ENCODE peak calls at places on chromosome 3, in four cellular contexts. One of them, this sample, is unnamed.

GRCh38 chr3:33940149-33940548 is 141.7 kb downstream of the PDCD6IP start:
- DNase-seq in A549: no peak
- DNase-seq in SK-N-SH: no peak
- DNase-seq in HepG2: no peak
- DNase-seq in this sample: no peak

GRCh38 chr3:127547761-127548605 is 42.5 kb downstream of the TPRA1 start:
- DNase-seq in HepG2: peak
- DNase-seq in SK-N-SH: peak
- DNase-seq in A549: peak
- DNase-seq in this sample: peak

GRCh38 chr3:63538912-63539311 is 113.6 kb upstream of the SNTN start:
- DNase-seq in A549: no peak
- DNase-seq in HepG2: no peak
- DNase-seq in SK-N-SH: no peak
- DNase-seq in this sample: no peak

GRCh38 chr3:120435621-120436020 is 15.2 kb downstream of the FSTL1 start:
- DNase-seq in HepG2: no peak
- DNase-seq in SK-N-SH: no peak
- DNase-seq in A549: peak
- DNase-seq in this sample: no peak

GRCh38 chr3:126465928-126466564 is 9.6 kb downstream of the ZXDC start:
- DNase-seq in SK-N-SH: no peak
- DNase-seq in A549: no peak
- DNase-seq in HepG2: no peak
- DNase-seq in this sample: no peak

GRCh38 chr3:141753399-141753798 is 9.8 kb upstream of the GRK7 start:
- DNase-seq in HepG2: no peak
- DNase-seq in SK-N-SH: no peak
- DNase-seq in A549: no peak
- DNase-seq in this sample: no peak

GRCh38 chr3:16419640-16420039 is 93.9 kb downstream of the RFTN1 start:
- DNase-seq in SK-N-SH: no peak
- DNase-seq in A549: no peak
- DNase-seq in HepG2: no peak
- DNase-seq in this sample: peak

GRCh38 chr3:112582242-112582874 is 20.5 kb downstream of the SLC35A5 start:
- DNase-seq in A549: peak
- DNase-seq in SK-N-SH: peak
- DNase-seq in HepG2: peak
- DNase-seq in this sample: peak

GRCh38 chr3:157129782-157130137 is 30.2 kb downstream of the CCNL1 start:
- DNase-seq in SK-N-SH: no peak
- DNase-seq in A549: no peak
- DNase-seq in HepG2: no peak
- DNase-seq in this sample: peak

GRCh38 chr3:146227486-146227885 is 23.4 kb downstream of the PLSCR4 start:
- DNase-seq in SK-N-SH: no peak
- DNase-seq in HepG2: no peak
- DNase-seq in A549: no peak
- DNase-seq in this sample: no peak

GRCh38 chr3:43768594-43768993 is 77.9 kb downstream of the ABHD5 start:
- DNase-seq in A549: no peak
- DNase-seq in SK-N-SH: no peak
- DNase-seq in HepG2: no peak
- DNase-seq in this sample: no peak

GRCh38 chr3:43769097-43769470 is 78.3 kb downstream of the ABHD5 start:
- DNase-seq in HepG2: no peak
- DNase-seq in SK-N-SH: no peak
- DNase-seq in A549: no peak
- DNase-seq in this sample: no peak

GRCh38 chr3:43769471-43770425 is 79.0 kb downstream of the ABHD5 start:
- DNase-seq in SK-N-SH: peak
- DNase-seq in HepG2: peak
- DNase-seq in A549: peak
- DNase-seq in this sample: peak

GRCh38 chr3:43773273-43774104 is 82.8 kb downstream of the ABHD5 start:
- DNase-seq in A549: peak
- DNase-seq in HepG2: peak
- DNase-seq in SK-N-SH: peak
- DNase-seq in this sample: peak

GRCh38 chr3:43770426-43771103 is 79.8 kb downstream of the ABHD5 start:
- DNase-seq in SK-N-SH: peak
- DNase-seq in A549: peak
- DNase-seq in HepG2: no peak
- DNase-seq in this sample: peak
- TF ChIP-seq MAX in SK-N-SH: peak
- TF ChIP-seq MAX in A549: peak
- TF ChIP-seq MAX in HepG2: no peak
- TF ChIP-seq MAX in this sample: no peak

DNA sequence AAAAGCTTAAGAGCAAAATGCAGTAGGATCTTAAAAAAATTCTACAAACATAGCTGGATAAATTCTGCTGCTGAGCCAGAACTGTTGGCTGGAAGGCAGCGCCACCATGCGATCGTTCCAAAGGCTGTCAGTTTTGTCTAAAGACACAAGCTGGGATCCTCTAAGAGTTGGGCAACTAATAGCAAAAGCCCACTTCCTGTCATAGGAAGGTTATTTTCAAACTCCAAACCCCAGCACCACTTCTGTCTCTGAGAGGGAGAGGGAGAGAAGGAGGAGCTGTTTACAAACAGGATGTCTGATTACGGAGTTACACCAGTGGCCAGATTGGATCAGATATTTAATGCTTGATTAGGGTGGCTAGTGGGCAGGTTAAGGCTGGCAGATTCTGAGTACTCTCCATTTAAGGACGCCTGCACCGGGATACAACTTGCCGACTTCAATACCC is 44.0 kb downstream of the EIF4E3 start:
- DNase-seq in A549: peak
- DNase-seq in SK-N-SH: no peak
- DNase-seq in HepG2: peak
- DNase-seq in this sample: peak
- H3K4me3 ChIP-seq in A549: no peak
- H3K4me3 ChIP-seq in SK-N-SH: peak
- H3K4me3 ChIP-seq in HepG2: no peak
- H3K4me3 ChIP-seq in this sample: peak

DNA sequence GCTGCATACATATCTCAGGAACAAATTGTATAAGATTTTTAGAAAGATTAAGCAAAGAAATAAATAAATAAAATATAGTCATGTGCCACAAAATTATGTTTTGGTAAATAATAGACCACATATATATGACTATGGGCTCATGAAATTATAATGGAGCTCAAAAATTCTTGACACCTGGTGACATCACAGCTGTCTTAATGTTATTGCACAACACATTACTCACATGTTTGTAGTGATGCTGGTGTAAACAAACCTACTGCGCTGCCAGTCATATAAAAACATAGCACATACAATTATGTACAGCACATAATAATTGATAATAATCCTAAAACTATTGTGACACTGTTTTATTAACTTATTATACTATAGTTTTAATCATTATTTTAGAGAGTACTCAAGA is 1159.1 kb downstream of the SI start:
- DNase-seq in HepG2: no peak
- DNase-seq in A549: no peak
- DNase-seq in SK-N-SH: no peak
- DNase-seq in this sample: no peak
- TF ChIP-seq CTCF in HepG2: no peak
- TF ChIP-seq CTCF in A549: no peak
- TF ChIP-seq CTCF in SK-N-SH: no peak
- TF ChIP-seq CTCF in this sample: no peak

GRCh38 chr3:102936511-102936910 is 501.7 kb downstream of the ZPLD1 start:
- DNase-seq in SK-N-SH: no peak
- DNase-seq in A549: no peak
- DNase-seq in HepG2: no peak
- DNase-seq in this sample: no peak
- TF ChIP-seq MAX in SK-N-SH: no peak
- TF ChIP-seq MAX in A549: no peak
- TF ChIP-seq MAX in HepG2: no peak
- TF ChIP-seq MAX in this sample: no peak

GRCh38 chr3:50269977-50270413 is 1.0 kb downstream of the SEMA3B start:
- DNase-seq in A549: no peak
- DNase-seq in SK-N-SH: no peak
- DNase-seq in HepG2: no peak
- DNase-seq in this sample: peak
- H3K4me3 ChIP-seq in A549: peak
- H3K4me3 ChIP-seq in SK-N-SH: no peak
- H3K4me3 ChIP-seq in HepG2: peak
- H3K4me3 ChIP-seq in this sample: no peak

GRCh38 chr3:57555738-57556458 is at the start of gene PDE12:
- DNase-seq in SK-N-SH: peak
- DNase-seq in HepG2: peak
- DNase-seq in A549: peak
- DNase-seq in this sample: peak
- TF ChIP-seq CTCF in SK-N-SH: no peak
- TF ChIP-seq CTCF in HepG2: peak
- TF ChIP-seq CTCF in A549: no peak
- TF ChIP-seq CTCF in this sample: no peak

DNA sequence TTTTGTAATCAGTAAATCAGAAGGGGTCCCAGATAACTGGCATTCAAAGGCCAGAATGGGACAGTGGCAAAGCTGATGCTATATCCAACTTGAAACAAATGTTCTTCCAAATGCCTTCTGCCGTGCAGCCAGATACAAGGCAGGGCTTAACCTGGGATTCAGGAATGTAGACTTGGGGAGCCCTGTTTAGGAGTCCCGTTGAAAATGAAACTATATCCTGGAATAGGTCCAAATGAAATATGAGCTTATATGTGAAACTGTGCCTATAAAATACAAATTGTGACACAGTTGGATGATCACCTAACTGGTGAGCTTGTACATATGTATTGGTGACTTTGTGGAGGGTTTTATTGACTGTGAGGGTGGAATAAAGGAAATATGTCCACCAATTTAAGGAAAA is 28.7 kb downstream of the FRMD4B start:
- DNase-seq in HepG2: no peak
- DNase-seq in A549: no peak
- DNase-seq in SK-N-SH: no peak
- DNase-seq in this sample: no peak
- TF ChIP-seq MAX in HepG2: no peak
- TF ChIP-seq MAX in A549: no peak
- TF ChIP-seq MAX in SK-N-SH: no peak
- TF ChIP-seq MAX in this sample: no peak

GRCh38 chr3:3177861-3178497 is 1.5 kb downstream of the CRBN start:
- DNase-seq in HepG2: peak
- DNase-seq in SK-N-SH: no peak
- DNase-seq in A549: no peak
- DNase-seq in this sample: peak
- H3K4me3 ChIP-seq in HepG2: peak
- H3K4me3 ChIP-seq in SK-N-SH: peak
- H3K4me3 ChIP-seq in A549: peak
- H3K4me3 ChIP-seq in this sample: peak

DNA sequence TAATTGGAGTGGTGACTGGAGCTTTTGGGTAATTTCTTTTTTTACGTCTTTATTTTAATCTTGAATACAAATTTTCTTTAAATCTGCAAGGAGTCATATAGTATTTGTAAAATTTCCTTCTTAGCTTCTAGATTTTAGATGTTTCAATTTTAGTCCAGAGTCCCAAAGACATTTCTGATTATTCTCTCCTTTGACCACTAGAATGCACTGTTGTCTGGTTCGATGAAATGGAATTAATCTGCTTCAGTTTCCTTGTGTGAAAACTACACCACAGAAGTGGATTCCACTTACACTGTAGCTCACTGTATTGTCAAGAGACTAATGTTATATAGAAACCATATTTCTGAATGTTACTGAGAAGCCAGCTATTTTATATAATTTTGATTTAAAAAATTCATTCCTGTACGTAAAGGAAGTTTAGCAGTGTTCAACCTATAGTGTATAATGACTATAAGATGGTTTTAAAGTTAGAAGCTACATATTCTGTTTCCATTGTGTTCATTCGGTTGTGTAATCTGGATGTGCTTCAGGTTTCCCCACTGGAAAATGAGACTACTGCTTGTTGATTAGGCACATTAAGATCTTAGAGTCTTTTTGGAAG is 6.1 kb downstream of the GRAMD1C start:
- DNase-seq in A549: peak
- DNase-seq in SK-N-SH: peak
- DNase-seq in HepG2: peak
- DNase-seq in this sample: peak
- TF ChIP-seq CTCF in A549: peak
- TF ChIP-seq CTCF in SK-N-SH: peak
- TF ChIP-seq CTCF in HepG2: peak
- TF ChIP-seq CTCF in this sample: peak

This sample was measured in NB4.